ENCODE peak calls at places on chromosomes 4 and X, in four cellular contexts. G is spleen, J is tibial nerve, X is GM12878. S is an unnamed sample. For H3K4me1, the result is how much of the 10 kb centered on the place peaks cover.

GRCh38 chr4:123411514-123411913 is 14.9 kb downstream of the SPRY1 start:
- DNase-seq in G (no peak), J (no peak), X (no peak), S (no peak)

GRCh38 chrX:57821703-57822375 is 88.4 kb downstream of the ZXDA start:
- DNase-seq in G (no peak), X (peak), J (no peak), S (peak)

GRCh38 chr4:40057540-40058091 is 966 bp downstream of the N4BP2 start:
- DNase-seq in G (peak), J (peak), X (peak), S (peak)

GRCh38 chr4:115323106-115323684 is 209.8 kb upstream of the NDST4 start:
- DNase-seq in J (no peak), X (no peak), G (no peak), S (no peak)

GRCh38 chrX:13791559-13791958 is 25.3 kb downstream of the GPM6B start:
- DNase-seq in G (no peak), X (no peak), J (no peak), S (no peak)

GRCh38 chr4:164955107-164955805 is 22.2 kb downstream of the TRIM61 start:
- DNase-seq in X (no peak), J (no peak), G (no peak), S (no peak)

GRCh38 chr4:38170800-38171199 is 210.6 kb downstream of the PTTG2 start:
- DNase-seq in X (no peak), G (no peak), J (no peak), S (no peak)

GRCh38 chrX:132270699-132271098 is 51.5 kb upstream of the RAP2C start:
- DNase-seq in J (peak), G (no peak), X (no peak), S (no peak)

GRCh38 chr4:131302108-131302507 is 1847.0 kb upstream of the PCDH10 start:
- DNase-seq in G (peak), J (no peak), X (no peak), S (no peak)

GRCh38 chr4:84324850-84325249 is 174.2 kb downstream of the NKX6-1 start:
- DNase-seq in J (no peak), X (no peak), G (no peak), S (no peak)

GRCh38 chr4:13484749-13485345 is 707 bp upstream of the RAB28 start:
- DNase-seq in J (no peak), X (no peak), G (no peak), S (no peak)

GRCh38 chr4:9841072-9841471 is 59.6 kb downstream of the DRD5 start:
- DNase-seq in J (no peak), X (no peak), G (no peak), S (no peak)

GRCh38 chrX:72050011-72050410 is 81.7 kb downstream of the RTL5 start:
- DNase-seq in X (no peak), J (no peak), G (no peak), S (no peak)

GRCh38 chr4:8198906-8199593 is at the start of gene SH3TC1:
- DNase-seq in X (peak), G (peak), J (peak), S (peak)

GRCh38 chr4:153962311-153963039 is 173.6 kb upstream of the SFRP2 start:
- DNase-seq in J (no peak), X (no peak), G (no peak), S (no peak)

GRCh38 chrX:30971761-30972603 is 82.9 kb upstream of the TAB3 start:
- DNase-seq in X (no peak), G (no peak), J (no peak), S (no peak)

GRCh38 chr4:158538176-158538575 is 16.5 kb downstream of the RXFP1 start:
- DNase-seq in X (no peak), G (no peak), J (no peak), S (no peak)

GRCh38 chrX:56268888-56269287 is 36.7 kb downstream of the KLF8 start:
- DNase-seq in G (no peak), X (no peak), J (no peak), S (no peak)

GRCh38 chr4:153509724-153510123 is 43.6 kb downstream of the TMEM131L start:
- DNase-seq in J (no peak), G (no peak), X (no peak), S (no peak)

GRCh38 chr4:66071911-66072310 is 401.6 kb upstream of the EPHA5 start:
- DNase-seq in J (no peak), G (no peak), X (no peak), S (no peak)

GRCh38 chr4:52098618-52099017 is 47.5 kb downstream of the SPATA18 start:
- DNase-seq in X (no peak), J (no peak), G (no peak), S (no peak)

GRCh38 chrX:149161438-149162088 is 343.5 kb downstream of the IDS start:
- DNase-seq in J (no peak), G (no peak), X (no peak), S (no peak)

GRCh38 chr4:125317526-125317880 is 2.7 kb downstream of the FAT4 start:
- DNase-seq in G (peak), J (peak), X (no peak), S (peak)

GRCh38 chr4:129394635-129395034 is 298.7 kb downstream of the C4orf33 start:
- DNase-seq in X (no peak), J (no peak), G (no peak), S (no peak)

GRCh38 chrX:31199770-31200114 is 127.9 kb upstream of the FTHL17 start:
- DNase-seq in X (no peak), J (no peak), G (no peak), S (no peak)

GRCh38 chrX:84737471-84737871 is 235.2 kb upstream of the HDX start:
- DNase-seq in G (no peak), J (no peak), X (no peak), S (no peak)

GRCh38 chr4:148007303-148007702 is 275.4 kb downstream of the ARHGAP10 start:
- DNase-seq in G (no peak), J (no peak), X (no peak), S (no peak)

GRCh38 chrX:78595901-78596502 is 63.1 kb downstream of the RTL3 start:
- DNase-seq in X (no peak), J (no peak), G (no peak), S (no peak)

GRCh38 chr4:54315561-54315960 is 86.5 kb downstream of the PDGFRA start:
- DNase-seq in J (no peak), X (peak), G (no peak), S (no peak)

GRCh38 chr4:104751468-104751867 is 256.8 kb upstream of the CXXC4 start:
- DNase-seq in G (no peak), J (no peak), X (no peak), S (no peak)

GRCh38 chr4:88880501-88881226 is 176.3 kb downstream of the FAM13A start:
- DNase-seq in G (no peak), X (no peak), J (no peak), S (no peak)

GRCh38 chr4:131026771-131027170 is 1930.8 kb downstream of the C4orf33 start:
- DNase-seq in J (no peak), X (no peak), G (no peak), S (no peak)

GRCh38 chr4:147683172-147683571 is 791 bp downstream of the PRMT9 start:
- DNase-seq in X (no peak), G (no peak), J (no peak), S (no peak)

GRCh38 chr4:101022151-101023024 is 324.9 kb downstream of the PPP3CA start:
- DNase-seq in J (no peak), X (no peak), G (no peak), S (no peak)

GRCh38 chrX:100880368-100880767 is 6.2 kb upstream of the NOX1 start:
- DNase-seq in J (no peak), G (no peak), X (no peak), S (no peak)

GRCh38 chrX:75522565-75523411 is at the start of gene ZDHHC15:
- DNase-seq in X (peak), G (peak), J (peak), S (peak)

GRCh38 chrX:126551725-126552312 is 795 bp downstream of the DCAF12L1 start:
- DNase-seq in J (no peak), X (no peak), G (peak), S (no peak)

GRCh38 chr4:101527186-101527585 is 179.9 kb upstream of the PPP3CA start:
- DNase-seq in X (peak), J (no peak), G (no peak), S (no peak)

GRCh38 chr4:136650541-136651277 is 881.6 kb downstream of the PCDH18 start:
- DNase-seq in J (no peak), G (no peak), X (peak), S (no peak)

GRCh38 chr4:96524311-96524875 is 684.5 kb downstream of the PDHA2 start:
- DNase-seq in X (no peak), G (peak), J (no peak), S (no peak)

GRCh38 chr4:96531836-96532235 is 691.9 kb downstream of the PDHA2 start:
- DNase-seq in X (no peak), G (no peak), J (no peak), S (no peak)

GRCh38 chr4:96526625-96527024 is 686.7 kb downstream of the PDHA2 start:
- DNase-seq in X (no peak), G (no peak), J (no peak), S (no peak)

GRCh38 chr4:96521046-96521536 is 681.2 kb downstream of the PDHA2 start:
- DNase-seq in G (peak), X (no peak), J (no peak), S (peak)

DNA sequence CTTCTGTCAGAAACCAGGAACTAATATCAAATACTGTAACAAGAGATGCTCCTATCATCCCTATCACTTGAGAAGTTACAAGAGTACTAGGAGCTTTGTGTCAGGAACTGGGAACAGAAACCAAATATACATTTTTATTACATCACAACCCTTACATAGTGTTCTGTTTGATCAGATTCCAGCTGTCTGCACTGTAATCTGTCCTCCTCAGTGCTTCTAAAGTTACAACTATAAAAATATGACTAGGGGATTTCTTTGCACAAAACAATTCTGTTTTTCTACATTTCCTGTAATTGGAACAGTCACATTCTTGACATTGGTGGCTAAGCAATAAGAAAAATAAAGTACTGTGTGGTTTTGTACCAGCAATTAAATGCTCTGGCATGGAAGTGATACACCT is 686.0 kb downstream of the PDHA2 start:
- DNase-seq in G (no peak), J (no peak), X (no peak), S (no peak)
- TF ChIP-seq POLR2A in G (no peak), J (no peak), X (no peak), S (no peak)

GRCh38 chr4:75046226-75046625 is 113.3 kb downstream of the PARM1 start:
- DNase-seq in J (no peak), G (no peak), X (no peak), S (no peak)
- H3K4me3 ChIP-seq in J (no peak), G (no peak), X (no peak), S (no peak)

DNA sequence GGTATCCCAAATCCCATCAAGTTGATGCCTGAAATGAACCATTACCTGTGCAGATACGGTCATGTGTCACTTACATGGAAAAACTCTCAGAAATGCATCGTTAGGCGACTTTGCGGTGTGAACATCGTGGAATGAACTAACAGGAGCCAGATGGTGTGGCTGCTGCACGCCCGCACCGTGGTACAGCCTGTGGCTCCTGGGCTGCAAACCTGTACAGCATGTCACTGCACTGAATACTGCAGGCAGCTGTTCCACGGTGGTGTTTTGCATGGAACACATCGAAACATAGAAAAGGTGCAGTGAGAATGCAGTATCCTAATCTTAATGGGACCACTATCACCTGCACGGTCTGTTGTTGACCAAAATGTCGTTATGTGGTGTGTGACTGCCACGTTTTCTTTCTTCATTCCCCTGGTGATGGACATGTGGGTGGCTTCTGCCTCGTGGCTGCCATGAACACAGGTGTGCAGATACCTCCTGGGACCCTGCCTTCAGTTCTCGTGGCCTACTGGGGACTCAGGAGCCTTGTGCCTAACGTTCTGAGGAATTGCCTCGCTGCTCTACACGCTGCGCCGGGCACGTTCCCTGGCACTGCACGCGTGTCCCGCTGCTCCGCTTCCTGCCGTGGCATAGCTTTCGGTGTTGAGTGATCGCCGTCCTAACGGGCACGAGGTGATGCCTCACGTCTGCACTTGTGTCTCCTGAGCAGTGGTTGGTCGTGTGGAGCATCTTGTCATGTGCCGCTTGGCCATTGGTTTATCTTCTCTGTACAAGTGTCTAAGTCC is 18.5 kb downstream of the MAEA start:
- DNase-seq in X (no peak), G (peak), J (no peak), S (peak)
- H3K4me1 ChIP-seq in X (under half), G (half or more), J (under half), S (under half)

GRCh38 chr4:48267574-48267973 is 2.1 kb downstream of the TEC start:
- DNase-seq in G (peak), J (no peak), X (no peak), S (no peak)

GRCh38 chr4:48270516-48270897 is 869 bp upstream of the TEC start:
- DNase-seq in J (no peak), X (no peak), G (no peak), S (no peak)

GRCh38 chr4:48269861-48270515 is 350 bp upstream of the TEC start:
- DNase-seq in X (peak), J (peak), G (peak), S (peak)

GRCh38 chr4:48271048-48271452 is 1.4 kb upstream of the TEC start:
- DNase-seq in J (no peak), G (no peak), X (peak), S (no peak)

DNA sequence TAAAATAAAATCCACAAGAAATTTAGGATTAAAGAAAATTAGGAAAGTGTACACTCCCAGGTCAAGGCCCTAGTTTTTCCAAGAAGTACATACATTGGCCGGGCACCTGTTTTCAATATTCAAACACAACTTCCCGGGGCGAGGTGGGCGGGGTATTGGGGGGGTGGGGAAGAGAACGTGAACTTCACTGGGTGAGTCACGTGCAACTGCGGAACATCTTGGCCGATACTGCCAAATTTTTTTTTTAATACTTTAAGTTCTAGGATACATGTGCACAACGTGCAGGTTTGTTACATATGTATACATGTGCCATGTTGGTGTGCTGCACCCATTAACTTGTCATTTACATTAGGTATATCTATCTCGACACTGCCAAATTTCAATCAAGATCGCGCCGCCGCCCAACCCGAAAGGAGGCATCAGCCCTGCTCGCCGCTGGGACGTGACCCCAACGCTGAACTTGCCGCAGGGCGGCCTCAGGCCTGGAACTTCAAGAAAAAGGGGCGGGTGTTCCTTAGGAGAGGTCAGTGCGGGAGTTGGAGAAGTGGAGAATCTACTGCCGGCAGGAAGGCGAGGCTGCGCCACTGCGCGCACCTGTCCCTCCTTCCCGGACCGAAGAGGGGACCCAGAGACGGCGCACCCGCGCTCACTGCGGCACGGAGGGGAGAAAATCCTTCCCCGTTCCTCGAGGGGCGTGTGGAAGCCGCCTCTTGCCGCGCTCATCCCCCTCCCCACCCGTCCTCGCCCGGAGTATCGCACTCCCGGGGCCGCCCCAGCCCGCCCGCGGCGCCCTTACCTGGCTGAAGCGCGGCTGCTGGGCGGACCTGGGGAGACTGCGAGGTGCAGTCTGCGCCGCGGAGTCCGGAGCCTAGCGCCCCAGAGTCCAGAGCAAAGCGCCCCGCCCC is at the start of gene TEC:
- DNase-seq in G (no peak), X (no peak), J (peak), S (peak)
- TF ChIP-seq POLR2A in G (peak), X (peak), J (no peak), S (peak)

GRCh38 chrX:11609109-11609508 is 56.6 kb downstream of the ARHGAP6 start:
- DNase-seq in J (no peak), X (no peak), G (no peak), S (no peak)

GRCh38 chrX:11606408-11606807 is 59.3 kb downstream of the ARHGAP6 start:
- DNase-seq in X (no peak), G (no peak), J (no peak), S (no peak)

GRCh38 chrX:11611965-11612364 is 53.8 kb downstream of the ARHGAP6 start:
- DNase-seq in G (no peak), X (no peak), J (no peak), S (no peak)

GRCh38 chrX:11611161-11611560 is 54.6 kb downstream of the ARHGAP6 start:
- DNase-seq in X (no peak), J (no peak), G (no peak), S (no peak)
- H3K4me3 ChIP-seq in X (no peak), J (no peak), G (no peak), S (no peak)

GRCh38 chrX:19643203-19643602 is 127.9 kb upstream of the MAP3K15 start:
- DNase-seq in X (no peak), J (no peak), G (no peak), S (no peak)
- H3K4me1 ChIP-seq in X (under half), J (under half), G (under half), S (under half)

GRCh38 chr4:4289930-4290850 is at the start of the genes LYAR and ZBTB49:
- DNase-seq in X (peak), G (peak), J (peak), S (peak)
- TF ChIP-seq POLR2A in X (peak), G (peak), J (peak), S (peak)

DNA sequence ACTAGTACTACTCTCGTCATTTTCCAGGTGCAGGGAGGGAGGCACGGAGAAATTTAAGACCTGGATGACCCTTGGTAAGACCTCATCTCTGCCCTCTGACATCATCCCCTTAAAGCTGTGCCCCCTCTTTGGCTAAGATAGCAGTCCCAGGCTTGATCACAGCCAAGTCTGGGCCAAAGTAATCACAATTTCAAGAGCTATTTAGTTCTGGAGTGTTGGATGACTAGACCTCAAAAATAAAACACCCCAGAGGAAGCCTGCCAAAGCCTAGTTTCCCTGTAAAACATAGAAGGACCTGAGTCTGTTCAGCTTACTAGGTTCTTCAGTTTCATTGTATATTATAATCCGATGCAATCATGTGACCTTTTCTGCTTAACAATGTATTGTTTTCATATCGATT is 144.6 kb upstream of the ARHGEF9 start:
- DNase-seq in X (no peak), J (no peak), G (no peak), S (no peak)
- H3K4me3 ChIP-seq in X (no peak), J (no peak), G (no peak), S (no peak)

DNA sequence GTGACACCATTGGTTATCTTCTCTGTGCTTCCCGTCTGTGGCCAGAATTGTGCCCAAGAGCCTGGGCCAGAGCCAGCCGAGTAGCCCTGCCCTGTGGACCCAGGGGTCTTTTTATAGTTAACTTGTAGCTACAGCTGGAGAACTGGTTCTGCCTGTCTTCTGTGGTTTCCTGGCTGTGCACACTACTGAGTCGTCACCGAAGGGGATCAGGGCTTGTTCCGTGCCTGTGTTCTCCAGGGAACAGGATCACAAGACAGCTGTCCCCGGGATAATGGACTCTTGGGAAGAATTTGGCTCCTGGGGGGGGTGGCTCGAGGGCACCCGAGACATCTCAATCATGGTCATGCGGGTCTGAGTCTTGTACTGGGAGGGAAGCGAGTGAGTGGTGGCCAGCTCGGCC is 22.1 kb upstream of the OPN1LW start:
- DNase-seq in X (no peak), G (no peak), J (no peak), S (no peak)
- H3K4me1 ChIP-seq in X (under half), G (under half), J (under half), S (under half)

S was measured in right lobe of liver.